ENCODE peak calls at places on chromosomes 16 and 17, in four cellular contexts. One of them, this sample, is unnamed.

GRCh38 chr17:12549499-12549901 is 116.2 kb upstream of the MYOCD start:
- DNase-seq in AG10803: peak
- DNase-seq in epithelial cell of esophagus: no peak
- DNase-seq in RWPE1: no peak
- DNase-seq in this sample: no peak

GRCh38 chr17:58630883-58631522 is 60.8 kb downstream of the TEX14 start:
- DNase-seq in RWPE1: no peak
- DNase-seq in epithelial cell of esophagus: no peak
- DNase-seq in AG10803: no peak
- DNase-seq in this sample: no peak

GRCh38 chr17:61470530-61471136 is 18.4 kb downstream of the TBX4 start:
- DNase-seq in AG10803: no peak
- DNase-seq in RWPE1: no peak
- DNase-seq in epithelial cell of esophagus: no peak
- DNase-seq in this sample: no peak

GRCh38 chr16:79204486-79204885 is 396.1 kb downstream of the MAF start:
- DNase-seq in RWPE1: no peak
- DNase-seq in epithelial cell of esophagus: no peak
- DNase-seq in AG10803: no peak
- DNase-seq in this sample: no peak

GRCh38 chr16:48542966-48543365 is 67.0 kb downstream of the N4BP1 start:
- DNase-seq in AG10803: no peak
- DNase-seq in epithelial cell of esophagus: no peak
- DNase-seq in RWPE1: no peak
- DNase-seq in this sample: no peak

GRCh38 chr17:9648521-9649110 is 3.3 kb downstream of the USP43 start:
- DNase-seq in epithelial cell of esophagus: no peak
- DNase-seq in AG10803: no peak
- DNase-seq in RWPE1: no peak
- DNase-seq in this sample: no peak

GRCh38 chr16:10876305-10876704 is 697 bp upstream of the CIITA start:
- DNase-seq in AG10803: no peak
- DNase-seq in epithelial cell of esophagus: no peak
- DNase-seq in RWPE1: no peak
- DNase-seq in this sample: no peak

GRCh38 chr16:57530104-57530522 is 6.3 kb downstream of the CCDC102A start:
- DNase-seq in AG10803: peak
- DNase-seq in RWPE1: peak
- DNase-seq in epithelial cell of esophagus: peak
- DNase-seq in this sample: no peak

GRCh38 chr16:4085405-4085970 is 30.8 kb downstream of the ADCY9 start:
- DNase-seq in AG10803: no peak
- DNase-seq in epithelial cell of esophagus: peak
- DNase-seq in RWPE1: peak
- DNase-seq in this sample: no peak

GRCh38 chr16:70725912-70726828 is 40.3 kb upstream of the MTSS2 start:
- DNase-seq in RWPE1: no peak
- DNase-seq in epithelial cell of esophagus: no peak
- DNase-seq in AG10803: no peak
- DNase-seq in this sample: peak

GRCh38 chr17:11294826-11295225 is 53.8 kb downstream of the SHISA6 start:
- DNase-seq in epithelial cell of esophagus: no peak
- DNase-seq in AG10803: no peak
- DNase-seq in RWPE1: no peak
- DNase-seq in this sample: no peak

GRCh38 chr17:42653179-42654124 is 5.6 kb upstream of the TUBG2 start:
- DNase-seq in AG10803: peak
- DNase-seq in RWPE1: no peak
- DNase-seq in epithelial cell of esophagus: no peak
- DNase-seq in this sample: peak

GRCh38 chr17:37489197-37490001 is at the start of gene DUSP14:
- DNase-seq in epithelial cell of esophagus: peak
- DNase-seq in AG10803: peak
- DNase-seq in RWPE1: peak
- DNase-seq in this sample: peak

GRCh38 chr17:8720596-8720995 is 24.0 kb downstream of the CCDC42 start:
- DNase-seq in AG10803: no peak
- DNase-seq in epithelial cell of esophagus: no peak
- DNase-seq in RWPE1: no peak
- DNase-seq in this sample: no peak

GRCh38 chr17:30336369-30337171 is 2.7 kb upstream of the TMIGD1 start:
- DNase-seq in AG10803: peak
- DNase-seq in RWPE1: peak
- DNase-seq in epithelial cell of esophagus: peak
- DNase-seq in this sample: no peak

GRCh38 chr16:55146939-55147338 is 177.1 kb upstream of the IRX6 start:
- DNase-seq in AG10803: peak
- DNase-seq in RWPE1: no peak
- DNase-seq in epithelial cell of esophagus: no peak
- DNase-seq in this sample: no peak

GRCh38 chr17:28950017-28950751 is 1.1 kb downstream of the PHF12 start:
- DNase-seq in RWPE1: peak
- DNase-seq in AG10803: peak
- DNase-seq in epithelial cell of esophagus: no peak
- DNase-seq in this sample: peak

GRCh38 chr17:75822119-75822799 is 21.9 kb downstream of the UNC13D start:
- DNase-seq in AG10803: no peak
- DNase-seq in epithelial cell of esophagus: no peak
- DNase-seq in RWPE1: no peak
- DNase-seq in this sample: peak

GRCh38 chr17:83155128-83156081 is 76.0 kb downstream of the METRNL start:
- DNase-seq in epithelial cell of esophagus: no peak
- DNase-seq in RWPE1: no peak
- DNase-seq in AG10803: peak
- DNase-seq in this sample: no peak

GRCh38 chr17:17090642-17091103 is 48.4 kb downstream of the MPRIP start:
- DNase-seq in RWPE1: peak
- DNase-seq in AG10803: no peak
- DNase-seq in epithelial cell of esophagus: peak
- DNase-seq in this sample: no peak

GRCh38 chr17:37541880-37542675 is 52.4 kb downstream of the DUSP14 start:
- DNase-seq in RWPE1: peak
- DNase-seq in AG10803: peak
- DNase-seq in epithelial cell of esophagus: peak
- DNase-seq in this sample: no peak

GRCh38 chr17:2025220-2025621 is at the start of gene RTN4RL1:
- DNase-seq in epithelial cell of esophagus: peak
- DNase-seq in RWPE1: peak
- DNase-seq in AG10803: peak
- DNase-seq in this sample: peak